ENCODE peak calls at places on chromosomes 4 and X, in six cellular contexts. P is activated CD4-positive, alpha-beta T cell treated with anti-CD3 and anti-CD28 coated beads for 24 hours; Q is renal cortical epithelial cell; V is IMR-90; A is sciatic nerve; T is effector CD4-positive, alpha-beta T cell. J is an unnamed sample.

GRCh38 chr4:145260091-145260490 is 79.7 kb upstream of the OTUD4 start:
- DNase-seq in P (no peak), Q (no peak), V (no peak), A (no peak), T (no peak), J (no peak)

GRCh38 chr4:166318810-166319525 is 445.9 kb downstream of the TLL1 start:
- DNase-seq in P (no peak), Q (peak), V (peak), A (no peak), T (no peak), J (peak)

GRCh38 chr4:55312491-55313101 is 33.4 kb upstream of the SRD5A3 start:
- DNase-seq in P (no peak), Q (peak), V (peak), A (no peak), T (peak), J (peak)

GRCh38 chr4:1602621-1603412 is 81.3 kb downstream of the FAM53A start:
- DNase-seq in P (no peak), Q (no peak), V (no peak), A (no peak), T (no peak), J (no peak)

GRCh38 chr4:156763511-156763910 is 208.1 kb downstream of the PDGFC start:
- DNase-seq in P (no peak), Q (peak), V (peak), A (no peak), T (no peak), J (no peak)

GRCh38 chrX:129596077-129596476 is 56.0 kb downstream of the OCRL start:
- DNase-seq in P (no peak), Q (no peak), V (no peak), A (no peak), T (no peak), J (no peak)

GRCh38 chrX:20221902-20222301 is 44.8 kb downstream of the RPS6KA3 start:
- DNase-seq in P (no peak), Q (peak), V (peak), A (no peak), T (no peak), J (no peak)

GRCh38 chr4:10589808-10590207 is 94.8 kb downstream of the CLNK start:
- DNase-seq in P (no peak), Q (no peak), V (peak), A (no peak), T (no peak), J (no peak)

GRCh38 chrX:8848921-8849320 is 47.7 kb upstream of the FAM9A start:
- DNase-seq in P (no peak), Q (peak), V (peak), A (no peak), T (no peak), J (peak)

GRCh38 chr4:109155112-109155511 is 147.3 kb downstream of the COL25A1 start:
- DNase-seq in P (no peak), Q (no peak), V (no peak), A (no peak), T (no peak), J (no peak)

J was measured in epithelial cell of proximal tubule.